ENCODE peak calls at places on chromosomes 2 and 18, in nine cellular contexts. C, I, G, Z, V, K, T, R and Y are unnamed samples.

GRCh38 chr2:54665436-54665856 is 58.0 kb upstream of the EML6 start:
- DNase-seq in C (no peak), I (peak; percentile 42), G (no peak), Z (peak; percentile 61), V (no peak), K (peak; percentile 68), T (peak; percentile 75), R (no peak), Y (peak; percentile 83)

GRCh38 chr2:187542123-187542522 is 12.1 kb downstream of the TFPI start:
- DNase-seq in C (no peak), I (no peak), G (no peak), Z (no peak), V (no peak), K (no peak), T (no peak), R (no peak), Y (no peak)

GRCh38 chr2:64652231-64653173 is 1.2 kb downstream of the SERTAD2 start:
- DNase-seq in C (peak; percentile 69), I (peak; percentile 46), G (peak; percentile 69), Z (peak; percentile 68), V (no peak), K (peak; percentile 60), T (no peak), R (no peak), Y (peak; percentile 73)

GRCh38 chr2:46810195-46810594 is 105.4 kb downstream of the MCFD2 start:
- DNase-seq in C (no peak), I (no peak), G (no peak), Z (no peak), V (no peak), K (no peak), T (no peak), R (no peak), Y (no peak)

GRCh38 chr2:15049096-15049993 is 416.8 kb downstream of the LRATD1 start:
- DNase-seq in C (no peak), I (no peak), G (no peak), Z (no peak), V (no peak), K (no peak), T (no peak), R (no peak), Y (no peak)

GRCh38 chr2:904243-905024 is 46.2 kb upstream of the SNTG2 start:
- DNase-seq in C (no peak), I (no peak), G (no peak), Z (no peak), V (no peak), K (no peak), T (no peak), R (no peak), Y (no peak)

GRCh38 chr2:70399046-70399445 is 97.2 kb upstream of the FAM136A start:
- DNase-seq in C (no peak), I (no peak), G (no peak), Z (peak; percentile 52), V (no peak), K (no peak), T (no peak), R (no peak), Y (no peak)

GRCh38 chr2:186582698-186583097 is 7.2 kb upstream of the ITGAV start:
- DNase-seq in C (no peak), I (no peak), G (no peak), Z (peak; percentile 57), V (no peak), K (no peak), T (no peak), R (no peak), Y (no peak)

GRCh38 chr2:167640096-167640495 is 607.3 kb downstream of the STK39 start:
- DNase-seq in C (no peak), I (no peak), G (no peak), Z (no peak), V (no peak), K (no peak), T (no peak), R (no peak), Y (no peak)

GRCh38 chr2:128319773-128320608 is 1.3 kb upstream of the HS6ST1 start:
- DNase-seq in C (peak; percentile 50), I (peak; percentile 47), G (peak; percentile 45), Z (no peak), V (peak; percentile 80), K (no peak), T (peak; percentile 70), R (no peak), Y (no peak)

GRCh38 chr2:104849618-104850097 is 4.3 kb upstream of the POU3F3 start:
- DNase-seq in C (peak; percentile 71), I (peak; percentile 55), G (no peak), Z (peak; percentile 67), V (peak; percentile 86), K (peak; percentile 45), T (peak; percentile 73), R (peak; percentile 82), Y (peak; percentile 68)

GRCh38 chr18:6203791-6204190 is 210.9 kb downstream of the L3MBTL4 start:
- DNase-seq in C (no peak), I (no peak), G (no peak), Z (no peak), V (no peak), K (no peak), T (no peak), R (no peak), Y (no peak)

GRCh38 chr2:157989227-157989626 is 112.4 kb upstream of the UPP2 start:
- DNase-seq in C (no peak), I (no peak), G (no peak), Z (no peak), V (no peak), K (no peak), T (peak; percentile 6), R (peak; percentile 72), Y (no peak)
- TF ChIP-seq CTCF in C (no peak), I (no peak), G (no peak), Z (peak; percentile 29), V (no peak), K (no peak), T (peak; percentile 24), R (no peak), Y (no peak)

GRCh38 chr2:206143451-206143850 is 15.8 kb downstream of the NDUFS1 start:
- DNase-seq in C (no peak), I (no peak), G (no peak), Z (no peak), V (no peak), K (no peak), T (no peak), R (no peak), Y (no peak)
- H3K4me3 ChIP-seq in C (no peak overlapping the region), I (no peak overlapping the region), G (no peak overlapping the region), Z (no peak overlapping the region), V (no peak overlapping the region), K (no peak overlapping the region), T (no peak overlapping the region), R (no peak overlapping the region), Y (no peak overlapping the region)

DNA sequence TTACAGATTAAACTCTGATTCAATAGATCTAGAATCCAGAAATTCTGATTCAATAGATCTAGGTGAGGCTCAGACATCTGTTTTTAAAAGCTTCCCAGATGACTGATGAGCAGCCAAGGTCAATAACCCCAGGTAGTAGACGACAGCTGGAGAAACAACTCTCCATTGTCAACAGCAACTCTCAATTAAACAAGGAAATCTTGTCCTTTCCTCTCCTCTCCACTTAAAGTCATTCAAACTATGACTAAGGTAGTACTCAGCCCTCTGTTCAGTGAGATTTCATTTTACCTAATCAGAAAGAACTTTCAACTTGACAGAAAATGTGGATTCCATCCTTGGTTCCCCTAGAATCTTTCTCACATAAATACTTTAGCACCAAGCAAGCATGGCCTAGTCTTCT is 94.6 kb upstream of the SCG2 start:
- DNase-seq in C (no peak), I (no peak), G (no peak), Z (peak; percentile 89), V (no peak), K (peak; percentile 69), T (no peak), R (no peak), Y (peak; percentile 74)
- TF ChIP-seq CTCF in C (no peak), I (no peak), G (no peak), Z (no peak), V (no peak), K (no peak), T (no peak), R (no peak), Y (no peak)

GRCh38 chr2:218285604-218286003 is 6.7 kb downstream of the TMBIM1 start:
- DNase-seq in C (no peak), I (no peak), G (peak; percentile 77), Z (peak; percentile 52), V (no peak), K (peak; percentile 48), T (no peak), R (peak; percentile 56), Y (peak; percentile 76)

GRCh38 chr2:218281449-218281848 is 10.9 kb downstream of the TMBIM1 start:
- DNase-seq in C (no peak), I (no peak), G (no peak), Z (peak; percentile 42), V (no peak), K (no peak), T (no peak), R (no peak), Y (peak; percentile 53)

GRCh38 chr2:218282173-218282991 is 9.9 kb downstream of the TMBIM1 start:
- DNase-seq in C (no peak), I (no peak), G (peak; percentile 77), Z (peak; percentile 96), V (peak; percentile 89), K (peak; percentile 61), T (no peak), R (peak; percentile 66), Y (peak; percentile 61)

GRCh38 chr2:218286570-218287459 is 5.5 kb downstream of the TMBIM1 start:
- DNase-seq in C (peak; percentile 89), I (peak; percentile 71), G (peak; percentile 91), Z (peak; percentile 96), V (peak; percentile 93), K (peak; percentile 94), T (peak; percentile 90), R (peak; percentile 90), Y (peak; percentile 95)

DNA sequence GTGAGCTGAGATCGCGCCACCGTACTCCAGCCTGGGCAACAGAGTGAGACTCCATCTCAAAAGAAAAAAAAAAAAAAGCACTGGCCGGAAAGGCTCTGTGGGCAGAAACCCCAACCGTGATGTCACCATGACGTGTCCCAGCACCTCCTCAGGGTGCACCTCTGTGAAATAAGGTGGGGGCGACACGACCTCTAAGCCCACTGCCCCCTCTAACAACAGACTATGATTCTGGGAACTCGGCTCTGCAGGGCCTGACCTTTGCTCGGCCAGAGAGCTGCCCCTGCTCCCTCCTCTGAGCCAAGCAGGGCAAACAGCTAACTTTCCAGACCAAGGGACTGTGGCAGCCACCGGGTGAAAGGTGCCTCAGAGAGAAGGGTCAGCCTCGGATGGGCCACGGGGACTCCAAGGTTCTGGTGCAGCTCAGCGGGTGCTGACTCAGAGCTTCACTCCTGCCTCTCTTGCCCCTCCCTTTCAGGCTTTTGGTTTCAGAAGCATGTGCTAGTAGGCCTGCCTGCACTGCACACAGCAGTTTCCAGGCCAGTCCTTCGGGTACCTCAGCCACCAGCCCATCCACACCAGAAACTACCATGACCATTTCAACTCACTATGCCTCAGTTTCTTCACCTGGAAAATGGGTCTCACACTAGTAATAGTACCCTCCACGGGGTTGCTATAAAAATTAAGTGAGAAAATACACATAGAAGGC is 8.0 kb downstream of the TMBIM1 start:
- DNase-seq in C (no peak), I (no peak), G (no peak), Z (peak; percentile 89), V (no peak), K (peak; percentile 80), T (no peak), R (no peak), Y (peak; percentile 92)
- H3K4me3 ChIP-seq in C (peak overlapping the region; percentile 6), I (no peak overlapping the region), G (peak overlapping the region; percentile 21), Z (peak overlapping the region; percentile 45), V (no peak overlapping the region), K (no peak overlapping the region), T (no peak overlapping the region), R (no peak overlapping the region), Y (peak overlapping the region; percentile 17)